ENCODE peak calls at places on chromosomes 13 and 19, in nine cellular contexts. L is breast epithelium, V is esophagus muscularis mucosa, D is body of pancreas, Q is gastrocnemius medialis, E is ovary, I is HCT116, H is right lobe of liver, T is transverse colon. O is an unnamed sample.

GRCh38 chr19:37218592-37218935 is 550 bp downstream of the ZNF383 start:
- DNase-seq in L (no peak), V (no peak), D (no peak), Q (peak), E (no peak), I (no peak), H (no peak), T (no peak), O (no peak)

GRCh38 chr19:6753178-6754031 is 13.8 kb downstream of the SH2D3A start:
- DNase-seq in L (no peak), V (peak), D (peak), Q (peak), E (peak), I (peak), H (peak), T (peak), O (peak)

GRCh38 chr19:38514812-38515633 is 81.5 kb downstream of the RYR1 start:
- DNase-seq in L (no peak), V (peak), D (peak), Q (no peak), E (peak), I (peak), H (peak), T (peak), O (peak)

GRCh38 chr13:99859178-99860177 is 112.1 kb downstream of the ZIC5 start:
- DNase-seq in L (no peak), V (peak), D (no peak), Q (no peak), E (no peak), I (no peak), H (no peak), T (peak), O (no peak)

GRCh38 chr13:31930901-31931522 is 100.6 kb upstream of the FRY start:
- DNase-seq in L (no peak), V (no peak), D (no peak), Q (no peak), E (no peak), I (no peak), H (no peak), T (no peak), O (no peak)

GRCh38 chr19:42201489-42202289 is 15.8 kb downstream of the DEDD2 start:
- DNase-seq in L (no peak), V (no peak), D (no peak), Q (peak), E (no peak), I (no peak), H (peak), T (peak), O (peak)

GRCh38 chr19:34644991-34645461 is 31.9 kb downstream of the SCGB2B2 start:
- DNase-seq in L (peak), V (no peak), D (peak), Q (no peak), E (no peak), I (no peak), H (no peak), T (no peak), O (no peak)

GRCh38 chr19:10800488-10800887 is 35.5 kb downstream of the TMED1 start:
- DNase-seq in L (no peak), V (no peak), D (no peak), Q (no peak), E (no peak), I (no peak), H (no peak), T (no peak), O (no peak)

GRCh38 chr19:27776524-27776923 is 1436.4 kb downstream of the UQCRFS1 start:
- DNase-seq in L (no peak), V (no peak), D (no peak), Q (no peak), E (no peak), I (no peak), H (no peak), T (no peak), O (no peak)

GRCh38 chr19:3618811-3619630 is 7.6 kb downstream of the CACTIN start:
- DNase-seq in L (no peak), V (no peak), D (no peak), Q (no peak), E (no peak), I (no peak), H (no peak), T (no peak), O (no peak)

GRCh38 chr13:114177245-114178010 is 1.6 kb upstream of the CFAP97D2 start:
- DNase-seq in L (no peak), V (no peak), D (no peak), Q (no peak), E (no peak), I (no peak), H (no peak), T (no peak), O (no peak)

DNA sequence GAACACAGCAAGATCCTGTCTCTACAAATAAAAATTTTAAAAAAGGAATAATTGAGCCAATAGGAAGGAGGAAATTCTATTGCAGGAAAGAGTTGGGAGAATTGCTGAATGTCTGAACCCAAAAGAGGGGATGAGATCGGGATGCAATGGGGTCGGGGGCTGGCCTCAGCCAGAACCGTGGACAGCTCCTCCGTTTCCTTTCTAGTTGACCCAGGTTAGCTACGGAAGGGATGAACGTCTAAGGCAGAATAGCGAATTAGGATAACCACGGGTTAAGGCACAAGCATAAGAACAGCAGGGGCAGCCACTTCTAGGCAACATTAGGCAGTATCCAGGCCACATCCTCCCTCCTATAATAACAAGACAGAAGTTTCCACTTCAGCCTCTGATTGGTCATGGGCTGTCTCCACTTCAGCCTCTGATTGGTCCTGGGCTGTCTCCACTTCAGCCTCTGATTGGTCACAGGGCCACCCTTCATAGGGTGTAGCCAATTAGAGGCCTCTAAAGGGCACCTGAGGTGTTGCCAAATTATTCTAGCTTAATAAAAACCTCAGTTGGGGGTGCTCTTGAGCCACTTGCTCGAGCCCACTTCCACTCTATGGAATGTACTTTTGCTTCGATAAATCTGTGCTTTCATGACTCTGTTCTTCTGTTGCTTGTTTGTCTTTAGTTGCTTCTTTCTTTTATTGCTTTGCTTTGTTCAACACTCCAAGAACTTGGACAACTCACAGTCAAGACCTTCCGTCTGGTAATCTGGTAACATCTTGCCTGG is 24.9 kb upstream of the TPM4 start:
- DNase-seq in L (no peak), V (no peak), D (no peak), Q (no peak), E (no peak), I (peak), H (no peak), T (no peak), O (no peak)
- TF ChIP-seq CTCF in L (no peak), V (no peak), D (no peak), Q (no peak), E (no peak), I (peak), H (no peak), T (no peak), O (no peak)

GRCh38 chr19:49855676-49856573 is 5.0 kb downstream of the PTOV1 start:
- DNase-seq in L (no peak), V (no peak), D (no peak), Q (no peak), E (no peak), I (no peak), H (no peak), T (no peak), O (no peak)

GRCh38 chr19:49853852-49854849 is 3.2 kb downstream of the PTOV1 start:
- DNase-seq in L (no peak), V (no peak), D (no peak), Q (no peak), E (peak), I (no peak), H (peak), T (no peak), O (no peak)

GRCh38 chr19:49856574-49857021 is 5.6 kb downstream of the PTOV1 start:
- DNase-seq in L (no peak), V (no peak), D (no peak), Q (no peak), E (peak), I (no peak), H (no peak), T (no peak), O (no peak)

GRCh38 chr19:49854861-49855263 is 3.9 kb downstream of the PTOV1 start:
- DNase-seq in L (no peak), V (no peak), D (no peak), Q (no peak), E (peak), I (no peak), H (peak), T (no peak), O (no peak)

GRCh38 chr19:49855277-49855675 is 4.3 kb downstream of the PTOV1 start:
- DNase-seq in L (no peak), V (no peak), D (no peak), Q (no peak), E (peak), I (no peak), H (no peak), T (no peak), O (no peak)
- H3K27ac ChIP-seq in L (peak), V (no peak), D (no peak), Q (peak), E (peak), I (peak), H (no peak), T (no peak), O (no peak)

GRCh38 chr19:2464389-2464788 is 7.6 kb upstream of the LMNB2 start:
- DNase-seq in L (no peak), V (no peak), D (no peak), Q (no peak), E (no peak), I (no peak), H (no peak), T (no peak), O (no peak)

GRCh38 chr19:2458054-2458453 is 1.3 kb upstream of the LMNB2 start:
- DNase-seq in L (no peak), V (no peak), D (no peak), Q (no peak), E (no peak), I (no peak), H (no peak), T (no peak), O (no peak)

GRCh38 chr19:2461751-2462634 is 5.2 kb upstream of the LMNB2 start:
- DNase-seq in L (no peak), V (no peak), D (peak), Q (no peak), E (no peak), I (peak), H (peak), T (peak), O (peak)

GRCh38 chr19:2460245-2460644 is 3.5 kb upstream of the LMNB2 start:
- DNase-seq in L (no peak), V (no peak), D (no peak), Q (no peak), E (no peak), I (no peak), H (no peak), T (no peak), O (no peak)

GRCh38 chr19:2462635-2463421 is 6.1 kb upstream of the LMNB2 start:
- DNase-seq in L (peak), V (peak), D (peak), Q (peak), E (peak), I (peak), H (peak), T (peak), O (peak)
- TF ChIP-seq POLR2A in L (no peak), V (peak), D (no peak), Q (no peak), E (peak), I (no peak), H (peak), T (no peak), O (no peak)

DNA sequence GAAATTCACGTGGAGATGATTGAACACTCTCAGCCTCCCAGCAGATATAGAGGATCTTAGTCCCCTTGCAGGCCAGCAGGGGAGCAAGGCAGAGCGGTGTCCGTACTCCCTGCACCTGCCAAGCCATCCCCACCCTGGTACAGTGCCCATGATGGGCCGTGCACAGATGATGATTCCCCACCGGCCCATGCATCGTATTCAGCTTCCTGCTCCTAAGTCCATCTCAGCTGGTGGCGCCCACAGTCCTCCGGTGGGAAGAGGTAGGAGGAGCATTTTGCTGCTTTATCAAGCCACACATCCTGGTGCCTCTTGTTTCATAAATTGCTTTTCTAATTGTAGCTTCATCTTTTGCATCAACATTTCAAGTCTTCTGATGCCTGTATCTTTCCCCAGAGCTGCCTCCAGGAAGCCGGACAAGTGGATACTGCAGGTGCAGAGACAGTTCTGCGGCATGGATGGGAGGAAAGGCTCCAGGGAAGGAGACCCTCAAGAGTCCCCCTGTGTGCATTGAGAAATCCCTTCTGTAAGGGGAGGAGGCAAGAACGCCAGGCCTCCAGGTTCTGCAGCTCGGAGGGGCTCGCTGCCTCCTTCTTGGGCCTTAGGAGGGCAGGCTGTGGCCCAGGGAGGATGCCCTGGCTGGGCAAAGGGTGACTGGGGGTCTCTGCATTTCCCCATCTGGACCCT is 55.3 kb downstream of the F2RL3 start:
- DNase-seq in L (no peak), V (no peak), D (no peak), Q (no peak), E (no peak), I (no peak), H (no peak), T (no peak), O (peak)
- TF ChIP-seq CTCF in L (no peak), V (no peak), D (no peak), Q (no peak), E (no peak), I (no peak), H (no peak), T (no peak), O (no peak)

DNA sequence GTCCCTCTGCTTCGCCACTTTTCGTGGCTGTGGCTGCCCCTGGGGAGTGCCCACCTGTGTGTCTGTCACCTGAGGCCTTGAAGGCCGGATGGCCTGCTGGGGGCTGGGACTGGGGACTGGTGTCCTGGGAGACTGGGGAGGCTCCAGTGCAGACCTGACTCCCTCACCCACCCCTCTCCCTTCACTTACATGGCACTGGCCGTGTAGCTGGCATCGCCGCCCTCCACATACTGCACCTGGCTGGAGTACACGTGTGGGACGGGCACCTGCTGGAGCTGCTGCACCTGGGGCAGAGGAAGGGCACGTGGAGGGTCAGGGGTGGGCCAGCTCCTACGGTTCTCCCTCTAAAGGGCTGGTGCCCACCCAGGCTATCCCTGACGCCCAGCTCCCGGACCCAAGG is 25.5 kb downstream of the DCAF15 start:
- DNase-seq in L (no peak), V (no peak), D (no peak), Q (no peak), E (no peak), I (no peak), H (no peak), T (no peak), O (no peak)
- H3K27ac ChIP-seq in L (peak), V (peak), D (peak), Q (peak), E (peak), I (no peak), H (no peak), T (peak), O (no peak)

O was measured in stomach.